ENCODE peak calls at places on chromosomes 16 and 17, in seven cellular contexts. K, A, Z, B, E, W and M are unnamed samples.

GRCh38 chr16:626787-627457 is 3.9 kb upstream of the WFIKKN1 start:
- DNase-seq in E (no peak), Z (peak; percentile 92), B (no peak), K (no peak), A (peak; percentile 87), W (no peak), M (no peak)

GRCh38 chr17:82802141-82802540 is 37.7 kb downstream of the ZNF750 start:
- DNase-seq in E (no peak), K (no peak), Z (no peak), W (no peak), A (no peak), B (no peak), M (no peak)

GRCh38 chr17:73798111-73798748 is 154.0 kb upstream of the SDK2 start:
- DNase-seq in K (no peak), E (no peak), B (peak; percentile 24), A (peak; percentile 59), W (peak; percentile 50), Z (peak; percentile 100), M (peak; percentile 66)

GRCh38 chr16:2278272-2278608 is 10.3 kb upstream of the RNPS1 start:
- DNase-seq in A (no peak), E (no peak), W (no peak), Z (no peak), K (no peak), B (no peak), M (no peak)

GRCh38 chr17:82838386-82839063 is 1.3 kb downstream of the ZNF750 start:
- DNase-seq in B (no peak), K (peak; percentile 72), Z (no peak), E (no peak), W (no peak), A (peak; percentile 90), M (peak; percentile 89)

GRCh38 chr16:30053376-30054015 is 12.1 kb upstream of the ALDOA start:
- DNase-seq in B (no peak), E (no peak), W (no peak), Z (no peak), A (peak; percentile 72), K (no peak), M (no peak)

GRCh38 chr17:48600244-48601098 is 4.3 kb downstream of the HOXB6 start:
- DNase-seq in Z (no peak), K (no peak), B (no peak), W (no peak), E (no peak), A (no peak), M (no peak)

GRCh38 chr17:62848334-62848733 is 40.2 kb upstream of the MARCHF10 start:
- DNase-seq in E (no peak), Z (no peak), B (no peak), K (no peak), W (no peak), A (no peak), M (no peak)

GRCh38 chr16:48444574-48444973 is 59.4 kb upstream of the SIAH1 start:
- DNase-seq in Z (peak; percentile 77), A (peak; percentile 84), K (no peak), W (no peak), E (no peak), B (no peak), M (no peak)

GRCh38 chr16:72997141-72997542 is 50.8 kb downstream of the ZFHX3 start:
- DNase-seq in B (no peak), A (peak; percentile 99), Z (no peak), W (peak; percentile 40), E (peak; percentile 78), K (no peak), M (peak; percentile 51)

GRCh38 chr16:84277244-84277823 is 17.3 kb upstream of the WFDC1 start:
- DNase-seq in K (peak; percentile 92), Z (peak; percentile 59), W (peak; percentile 77), E (peak; percentile 52), B (no peak), A (no peak), M (peak; percentile 45)

GRCh38 chr16:4795181-4795827 is at the start of gene SMIM22:
- DNase-seq in K (no peak), E (no peak), B (no peak), W (peak; percentile 90), Z (no peak), A (peak; percentile 67), M (peak; percentile 78)

GRCh38 chr17:29570521-29570920 is 2.0 kb downstream of the TP53I13 start:
- DNase-seq in A (peak; percentile 26), E (no peak), W (peak; percentile 49), B (no peak), K (peak; percentile 46), Z (no peak), M (no peak)

GRCh38 chr17:50944054-50944901 is 78.1 kb upstream of the TOB1 start:
- DNase-seq in K (peak; percentile 92), A (peak; percentile 84), Z (peak; percentile 97), E (peak; percentile 72), W (peak; percentile 97), B (no peak), M (peak; percentile 95)

GRCh38 chr17:66822009-66822408 is 12.9 kb upstream of the CACNG5 start:
- DNase-seq in E (no peak), A (no peak), W (no peak), Z (no peak), K (no peak), B (no peak), M (no peak)

GRCh38 chr16:56263711-56264608 is 72.7 kb downstream of the GNAO1 start:
- DNase-seq in W (no peak), B (no peak), A (no peak), Z (no peak), K (no peak), E (no peak), M (no peak)

GRCh38 chr16:19429271-19429670 is 11.6 kb downstream of the TMC5 start:
- DNase-seq in E (no peak), K (no peak), W (peak; percentile 68), Z (peak; percentile 44), B (no peak), A (no peak), M (peak; percentile 53)

GRCh38 chr16:28183441-28183840 is 28.3 kb downstream of the XPO6 start:
- DNase-seq in E (no peak), A (peak; percentile 69), B (no peak), Z (no peak), K (no peak), W (no peak), M (no peak)

GRCh38 chr16:11032000-11032921 is 87.9 kb downstream of the CLEC16A start:
- DNase-seq in Z (no peak), B (no peak), A (no peak), E (no peak), W (peak; percentile 23), K (no peak), M (no peak)

GRCh38 chr17:50115744-50116143 is 14.2 kb downstream of the SAMD14 start:
- DNase-seq in K (no peak), E (no peak), A (no peak), B (no peak), Z (no peak), W (peak; percentile 63), M (no peak)

GRCh38 chr17:8766731-8767130 is 8.4 kb upstream of the SPDYE4 start:
- DNase-seq in W (no peak), K (no peak), Z (no peak), A (no peak), E (no peak), B (no peak), M (no peak)

GRCh38 chr17:4566785-4567184 is 6.4 kb upstream of the GGT6 start:
- DNase-seq in Z (peak; percentile 70), K (peak; percentile 61), B (no peak), A (peak; percentile 58), W (peak; percentile 63), E (no peak), M (peak; percentile 71)
- TF ChIP-seq CTCF in Z (peak; percentile 88), K (peak; percentile 85), B (peak; percentile 54), A (peak; percentile 86), W (peak; percentile 54), E (peak; percentile 49), M (peak; percentile 66)

DNA sequence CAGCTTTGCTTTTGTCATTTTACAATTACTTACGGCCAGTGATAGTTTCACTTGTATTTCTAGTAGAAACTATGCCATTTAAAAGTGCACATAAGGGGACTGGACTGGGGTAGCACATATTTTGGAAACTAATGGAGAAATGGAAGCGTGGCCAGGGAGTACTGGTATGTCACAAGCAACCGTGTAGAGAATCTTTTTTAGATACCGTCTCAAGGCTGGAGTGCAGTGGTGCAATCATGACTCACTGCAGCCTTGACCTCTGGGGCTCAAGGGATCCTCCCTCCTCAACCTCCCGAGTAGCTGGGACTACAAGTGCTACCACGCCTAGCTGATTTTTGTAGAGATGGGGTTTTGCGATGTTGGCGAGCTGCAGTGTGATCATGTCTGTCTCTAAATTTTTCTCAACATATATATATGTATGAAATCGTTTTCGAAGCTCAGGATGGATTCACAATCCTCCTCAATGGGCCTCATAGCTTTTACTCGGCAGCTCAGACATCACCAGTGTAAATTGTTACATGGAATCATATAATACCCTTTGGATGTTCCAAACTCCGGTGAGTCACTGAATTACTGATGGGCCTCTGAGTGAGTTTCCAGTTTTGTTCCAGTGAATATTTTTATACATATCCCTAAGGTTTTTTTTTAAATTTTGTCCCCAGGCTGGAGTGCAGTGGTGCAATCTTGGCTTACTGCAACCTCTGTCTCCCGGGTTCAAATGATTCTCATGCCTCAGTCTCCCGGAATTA is 51.7 kb downstream of the ZNF778 start:
- DNase-seq in A (no peak), E (peak; percentile 60), W (no peak), Z (no peak), B (no peak), K (no peak), M (peak; percentile 40)
- H3K27ac ChIP-seq in A (no peak overlapping the region), E (no peak overlapping the region), W (peak overlapping the region; percentile 14), Z (peak overlapping the region; percentile 49), B (no peak overlapping the region), K (no peak overlapping the region), M (no peak overlapping the region)

GRCh38 chr16:50697421-50697715 is 4.0 kb downstream of the NOD2 start:
- DNase-seq in A (no peak), Z (no peak), W (no peak), B (no peak), K (no peak), E (no peak), M (no peak)

GRCh38 chr16:50697881-50698767 is 4.7 kb downstream of the NOD2 start:
- DNase-seq in W (peak; percentile 40), B (no peak), Z (no peak), K (peak; percentile 82), E (no peak), A (no peak), M (no peak)

GRCh38 chr16:50696126-50696525 is 2.7 kb downstream of the NOD2 start:
- DNase-seq in A (no peak), B (no peak), Z (no peak), W (no peak), E (no peak), K (no peak), M (no peak)

GRCh38 chr16:50695017-50696000 is 1.9 kb downstream of the NOD2 start:
- DNase-seq in Z (no peak), E (peak; percentile 61), B (no peak), A (no peak), K (no peak), W (no peak), M (no peak)

GRCh38 chr16:50696575-50697420 is 3.4 kb downstream of the NOD2 start:
- DNase-seq in E (peak; percentile 84), W (peak; percentile 77), A (peak; percentile 63), B (peak; percentile 50), Z (peak; percentile 52), K (peak; percentile 93), M (peak; percentile 83)
- H3K4me1 ChIP-seq in E (no peaks in the 10 kb centered on the region), W (peaks cover 22% of the 10 kb centered on the region), A (peaks cover 21% of the 10 kb centered on the region), B (peaks cover 48% of the 10 kb centered on the region), Z (peaks cover 5% of the 10 kb centered on the region), K (peaks cover 46% of the 10 kb centered on the region), M (peaks cover 27% of the 10 kb centered on the region)

DNA sequence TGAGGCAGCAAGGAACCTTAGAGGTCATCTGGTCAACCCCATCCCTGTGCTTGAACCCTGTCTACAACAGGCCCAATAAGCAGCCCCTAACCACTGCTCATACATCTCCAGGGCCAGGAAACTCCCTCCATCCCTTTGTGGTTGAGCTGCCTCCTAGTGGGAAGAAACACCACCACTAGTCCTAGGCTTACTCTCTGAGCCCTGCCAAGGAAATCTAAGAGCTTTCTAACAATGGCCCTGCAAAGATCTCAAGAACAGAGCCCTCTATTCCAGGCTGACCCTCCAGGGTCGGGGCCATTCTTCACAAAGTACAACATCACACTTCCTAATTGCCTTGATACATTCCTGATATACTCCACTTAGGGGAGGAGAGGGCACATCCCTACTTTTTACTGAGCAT is 5.8 kb downstream of the ACLY start:
- DNase-seq in W (no peak), A (no peak), E (no peak), B (no peak), K (no peak), Z (no peak), M (no peak)
- TF ChIP-seq CTCF in W (no peak), A (no peak), E (no peak), B (no peak), K (no peak), Z (no peak), M (no peak)